ENCODE peak calls at places on chromosomes 11 and 22, in four cellular contexts. L, H, P and G are unnamed samples.

GRCh38 chr11:1852885-1853284 is at the start of gene LSP1:
- DNase-seq in L (no peak), H (no peak), P (no peak), G (no peak)

GRCh38 chr22:29150701-29151100 is 55.0 kb upstream of the EMID1 start:
- DNase-seq in H (no peak), L (no peak), P (no peak), G (no peak)

GRCh38 chr11:15114501-15115475 is at the start of gene INSC:
- DNase-seq in H (no peak), P (peak; percentile 65), L (no peak), G (peak; percentile 72)

GRCh38 chr11:101944896-101945295 is 28.6 kb upstream of the ANGPTL5 start:
- DNase-seq in H (no peak), L (no peak), P (no peak), G (no peak)

GRCh38 chr22:20624161-20624616 is 116.8 kb downstream of the MED15 start:
- DNase-seq in P (no peak), H (no peak), L (no peak), G (no peak)

GRCh38 chr11:35262735-35263134 is 123.8 kb downstream of the CD44 start:
- DNase-seq in L (no peak), H (no peak), P (no peak), G (no peak)

GRCh38 chr11:18223937-18224387 is 12.6 kb downstream of the SAA4 start:
- DNase-seq in P (no peak), L (no peak), H (no peak), G (no peak)

GRCh38 chr11:108985611-108986279 is 320.9 kb downstream of the DDX10 start:
- DNase-seq in P (peak; percentile 8), H (no peak), L (no peak), G (no peak)

GRCh38 chr11:123616505-123617198 is 37.8 kb downstream of the SCN3B start:
- DNase-seq in L (peak; percentile 82), P (peak; percentile 46), H (peak; percentile 79), G (no peak)

GRCh38 chr11:83088965-83089364 is 17.3 kb upstream of the RAB30 start:
- DNase-seq in H (no peak), P (no peak), L (no peak), G (no peak)

GRCh38 chr11:33835143-33835878 is 56.6 kb downstream of the LMO2 start:
- DNase-seq in L (no peak), H (no peak), P (peak; percentile 73), G (no peak)

GRCh38 chr11:128437137-128437536 is 150.2 kb downstream of the ETS1 start:
- DNase-seq in H (no peak), L (no peak), P (no peak), G (no peak)

GRCh38 chr11:111735262-111736116 is 30.7 kb downstream of the PPP2R1B start:
- DNase-seq in H (peak; percentile 88), P (peak; percentile 84), L (peak; percentile 79), G (no peak)

GRCh38 chr22:38862375-38863329 is 9.4 kb downstream of the CBX6 start:
- DNase-seq in L (peak; percentile 77), P (peak; percentile 2), H (no peak), G (no peak)

GRCh38 chr22:19749876-19750275 is 10.7 kb upstream of the TBX1 start:
- DNase-seq in L (no peak), H (no peak), P (no peak), G (no peak)

GRCh38 chr11:116613201-116613910 is 159.4 kb downstream of the BUD13 start:
- DNase-seq in L (no peak), P (no peak), H (no peak), G (no peak)

GRCh38 chr11:116611998-116612620 is 160.7 kb downstream of the BUD13 start:
- DNase-seq in H (no peak), P (no peak), L (no peak), G (no peak)

GRCh38 chr11:116614306-116615210 is 158.2 kb downstream of the BUD13 start:
- DNase-seq in H (no peak), L (no peak), P (no peak), G (no peak)

GRCh38 chr11:116618461-116618860 is 154.3 kb downstream of the BUD13 start:
- DNase-seq in P (no peak), L (no peak), H (no peak), G (no peak)

DNA sequence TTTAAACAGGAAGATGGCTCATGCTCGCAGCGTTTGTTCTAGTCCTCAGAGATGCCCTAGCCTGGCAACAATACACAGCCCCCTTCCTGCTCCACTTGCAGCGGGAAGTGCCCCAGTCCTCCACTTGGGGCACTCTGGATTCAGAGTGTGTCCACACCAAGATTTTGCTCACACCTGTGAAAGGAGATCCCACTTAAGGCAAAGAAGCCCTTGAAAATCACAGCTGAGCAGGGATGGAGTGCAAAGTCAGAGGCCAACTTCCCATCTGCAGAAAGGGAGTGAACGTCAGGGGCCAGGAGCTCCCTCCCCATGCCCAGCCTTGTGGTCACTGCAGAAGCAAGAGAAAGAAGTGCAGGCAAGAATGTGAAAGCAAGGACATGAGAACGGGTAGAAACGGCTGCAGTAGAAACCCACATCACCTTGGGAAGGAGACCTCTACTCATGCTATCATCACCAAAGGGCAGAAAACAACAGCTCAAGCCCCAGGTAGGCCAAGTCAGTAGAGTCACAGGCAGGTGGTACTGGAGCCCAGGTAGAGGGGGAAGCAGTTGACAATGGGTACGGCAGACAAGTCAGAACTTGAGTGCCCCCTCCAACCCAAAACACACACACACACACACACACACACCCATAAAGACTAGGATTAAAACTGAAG is 157.4 kb downstream of the BUD13 start:
- DNase-seq in H (no peak), L (no peak), P (no peak), G (no peak)
- H3K4me3 ChIP-seq in H (no peak overlapping the region), L (no peak overlapping the region), P (no peak overlapping the region), G (no peak overlapping the region)

GRCh38 chr22:46087816-46088277 is 62.5 kb upstream of the PPARA start:
- DNase-seq in P (peak; percentile 80), L (peak; percentile 98), H (peak; percentile 93), G (peak; percentile 98)

GRCh38 chr22:46085831-46086576 is 64.3 kb upstream of the PPARA start:
- DNase-seq in L (peak; percentile 53), H (peak; percentile 66), P (no peak), G (no peak)

GRCh38 chr22:46084943-46085830 is 65.1 kb upstream of the PPARA start:
- DNase-seq in P (no peak), L (peak; percentile 79), H (peak; percentile 91), G (no peak)

GRCh38 chr22:46087336-46087690 is 63.0 kb upstream of the PPARA start:
- DNase-seq in H (no peak), P (no peak), L (no peak), G (no peak)

GRCh38 chr22:46086577-46087335 is 63.6 kb upstream of the PPARA start:
- DNase-seq in H (no peak), P (no peak), L (peak; percentile 65), G (no peak)
- H3K4me1 ChIP-seq in H (peaks cover 100% of the 10 kb centered on the region), P (peaks cover 19% of the 10 kb centered on the region), L (peaks cover 64% of the 10 kb centered on the region), G (peaks cover 100% of the 10 kb centered on the region)

GRCh38 chr22:22697377-22698120 is 53.1 kb downstream of the GGTLC2 start:
- DNase-seq in H (no peak), L (no peak), P (no peak), G (no peak)

GRCh38 chr22:22698263-22698750 is 53.9 kb downstream of the GGTLC2 start:
- DNase-seq in P (no peak), L (no peak), H (no peak), G (no peak)

GRCh38 chr22:22693531-22693884 is 49.1 kb downstream of the GGTLC2 start:
- DNase-seq in H (no peak), L (no peak), P (no peak), G (no peak)

GRCh38 chr22:22694106-22694505 is 49.7 kb downstream of the GGTLC2 start:
- DNase-seq in L (no peak), H (no peak), P (no peak), G (no peak)

DNA sequence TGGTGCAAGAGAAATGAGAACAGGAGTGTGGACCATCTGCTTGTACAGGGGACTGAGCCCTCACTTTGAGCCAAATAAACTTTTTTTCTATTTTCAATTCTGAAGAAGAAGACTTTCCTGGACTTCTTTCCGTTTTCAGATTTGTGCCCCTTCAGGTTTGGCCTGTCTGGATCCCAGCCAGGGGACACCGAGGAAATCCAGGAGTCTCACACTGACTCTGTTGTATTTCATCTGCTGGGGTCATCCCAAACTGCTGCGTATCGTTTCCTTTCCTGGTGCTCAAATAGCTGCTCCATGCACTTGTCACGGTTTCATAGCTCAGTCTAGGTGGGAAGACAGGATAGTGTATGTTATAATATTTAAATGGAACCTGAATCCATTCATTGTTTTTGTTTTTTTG is 51.7 kb downstream of the GGTLC2 start:
- DNase-seq in L (no peak), P (no peak), H (no peak), G (no peak)
- H3K27me3 ChIP-seq in L (no peaks in the 10 kb centered on the region), P (no peaks in the 10 kb centered on the region), H (no peaks in the 10 kb centered on the region), G (peaks cover 9% of the 10 kb centered on the region)

DNA sequence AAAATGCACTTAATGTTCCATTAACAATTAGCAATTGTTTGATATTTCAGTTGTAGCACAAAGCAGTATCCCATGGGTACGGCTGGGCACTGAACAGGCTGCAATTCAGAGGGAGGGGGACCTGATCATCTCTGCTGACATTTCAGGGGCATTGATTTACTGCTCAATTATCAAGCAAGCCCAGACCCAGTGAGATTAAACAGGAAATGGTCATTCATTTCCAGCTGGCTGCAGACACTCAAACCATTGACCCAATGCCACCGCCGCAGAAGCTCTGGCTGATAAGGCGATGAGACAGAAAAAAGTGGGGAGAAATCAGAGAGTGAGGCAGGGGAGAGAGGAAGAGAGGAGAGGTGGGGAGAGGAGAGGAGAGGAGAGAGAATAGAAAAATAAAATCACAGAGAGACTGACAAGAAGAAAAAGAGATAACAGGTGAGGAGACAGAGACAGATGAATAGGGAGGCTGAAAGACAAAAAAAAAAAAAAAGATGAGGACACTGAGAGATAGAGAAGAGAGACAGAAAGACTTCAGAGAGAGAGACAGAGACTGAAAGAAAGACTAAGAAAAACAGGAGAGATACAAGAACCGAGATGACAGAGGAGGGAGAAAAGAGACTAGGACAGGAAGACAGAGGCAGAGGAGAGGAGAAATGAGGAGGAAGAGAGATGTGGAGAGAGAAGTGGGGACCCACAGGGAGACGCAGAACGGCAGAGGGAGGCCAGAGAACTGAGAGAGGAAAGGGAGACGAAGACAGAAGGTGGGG is 962 bp downstream of the GPR83 start:
- DNase-seq in P (no peak), L (no peak), H (no peak), G (no peak)
- H3K4me3 ChIP-seq in P (no peak overlapping the region), L (peak overlapping the region; percentile 48), H (no peak overlapping the region), G (peak overlapping the region; percentile 40)